ENCODE peak calls at places on chromosomes 13 and 19, in nine cellular contexts. A is WTC11, H is NB4, O is HepG2, E is endothelial cell of umbilical vein, Y is A549, Z is K562, M is GM12878, S is HCT116. G is an unnamed sample.

GRCh38 chr13:25761041-25761440 is 290.8 kb downstream of the SHISA2 start:
- DNase-seq in A (no peak), H (no peak), O (no peak), E (no peak), Y (no peak), Z (no peak), M (no peak), S (no peak), G (no peak)

GRCh38 chr13:113460599-113460998 is 7.3 kb upstream of the ADPRHL1 start:
- DNase-seq in A (no peak), H (no peak), O (no peak), E (no peak), Y (no peak), Z (no peak), M (no peak), S (no peak), G (no peak)

GRCh38 chr13:114119196-114119595 is 13.2 kb downstream of the RASA3 start:
- DNase-seq in A (peak; percentile 79), H (no peak), O (peak; percentile 30), E (peak; percentile 97), Y (peak; percentile 37), Z (no peak), M (no peak), S (no peak), G (no peak)

GRCh38 chr19:44061038-44061437 is 9.2 kb downstream of the ZNF223 start:
- DNase-seq in A (no peak), H (no peak), O (no peak), E (no peak), Y (no peak), Z (no peak), M (no peak), S (no peak), G (no peak)

GRCh38 chr13:106033634-106034033 is 501.8 kb downstream of the EFNB2 start:
- DNase-seq in A (no peak), H (peak; percentile 27), O (peak; percentile 4), E (peak; percentile 4), Y (peak; percentile 3), Z (no peak), M (no peak), S (no peak), G (no peak)

GRCh38 chr13:75197803-75198202 is 284.2 kb downstream of the TBC1D4 start:
- DNase-seq in A (no peak), H (no peak), O (no peak), E (no peak), Y (no peak), Z (no peak), M (no peak), S (no peak), G (no peak)

GRCh38 chr19:55158423-55158822 is 891 bp upstream of the TNNI3 start:
- DNase-seq in A (no peak), H (no peak), O (no peak), E (no peak), Y (no peak), Z (peak; percentile 8), M (no peak), S (no peak), G (no peak)

GRCh38 chr13:41568990-41569387 is 111.6 kb downstream of the RGCC start:
- DNase-seq in A (no peak), H (no peak), O (no peak), E (peak; percentile 52), Y (no peak), Z (no peak), M (no peak), S (no peak), G (no peak)

GRCh38 chr13:113758651-113759524 is at the start of gene TMEM255B:
- DNase-seq in A (peak; percentile 86), H (peak; percentile 90), O (no peak), E (peak; percentile 81), Y (peak; percentile 88), Z (peak; percentile 92), M (no peak), S (peak; percentile 10), G (no peak)

GRCh38 chr19:30719189-30719990 is 347.2 kb downstream of the ZNF536 start:
- DNase-seq in A (peak; percentile 48), H (no peak), O (no peak), E (no peak), Y (no peak), Z (no peak), M (no peak), S (no peak), G (peak; percentile 70)

GRCh38 chr19:3366761-3367571 is 583 bp downstream of the NFIC start:
- DNase-seq in A (no peak), H (peak; percentile 85), O (no peak), E (peak; percentile 42), Y (no peak), Z (peak; percentile 76), M (no peak), S (no peak), G (no peak)

GRCh38 chr19:38155453-38155852 is 68.6 kb downstream of the DPF1 start:
- DNase-seq in A (no peak), H (no peak), O (no peak), E (no peak), Y (no peak), Z (peak; percentile 58), M (no peak), S (no peak), G (no peak)

GRCh38 chr19:36009220-36009619 is 607 bp upstream of the SYNE4 start:
- DNase-seq in A (peak; percentile 74), H (peak; percentile 62), O (no peak), E (peak; percentile 64), Y (peak; percentile 84), Z (no peak), M (no peak), S (no peak), G (no peak)

GRCh38 chr19:39052846-39053245 is 20.5 kb upstream of the FBXO27 start:
- DNase-seq in A (no peak), H (no peak), O (no peak), E (no peak), Y (no peak), Z (no peak), M (no peak), S (no peak), G (no peak)

GRCh38 chr13:31138515-31138914 is 23.2 kb downstream of the HSPH1 start:
- DNase-seq in A (no peak), H (no peak), O (no peak), E (no peak), Y (no peak), Z (no peak), M (no peak), S (no peak), G (no peak)

GRCh38 chr19:47848425-47848824 is 10.6 kb upstream of the TPRX2 start:
- DNase-seq in A (no peak), H (no peak), O (no peak), E (no peak), Y (no peak), Z (no peak), M (no peak), S (no peak), G (no peak)

GRCh38 chr19:47839913-47840312 is 18.2 kb downstream of the CRX start:
- DNase-seq in A (peak; percentile 56), H (no peak), O (no peak), E (no peak), Y (no peak), Z (no peak), M (no peak), S (no peak), G (no peak)

GRCh38 chr19:47839411-47839810 is 17.7 kb downstream of the CRX start:
- DNase-seq in A (no peak), H (no peak), O (no peak), E (no peak), Y (no peak), Z (no peak), M (no peak), S (no peak), G (no peak)

GRCh38 chr19:47842941-47843340 is 16.1 kb upstream of the TPRX2 start:
- DNase-seq in A (no peak), H (no peak), O (no peak), E (no peak), Y (no peak), Z (no peak), M (no peak), S (no peak), G (no peak)
- TF ChIP-seq MAX in A (no peak), H (no peak), O (no peak), E (no peak), Y (no peak), Z (no peak), M (no peak), S (no peak), G (no peak)

DNA sequence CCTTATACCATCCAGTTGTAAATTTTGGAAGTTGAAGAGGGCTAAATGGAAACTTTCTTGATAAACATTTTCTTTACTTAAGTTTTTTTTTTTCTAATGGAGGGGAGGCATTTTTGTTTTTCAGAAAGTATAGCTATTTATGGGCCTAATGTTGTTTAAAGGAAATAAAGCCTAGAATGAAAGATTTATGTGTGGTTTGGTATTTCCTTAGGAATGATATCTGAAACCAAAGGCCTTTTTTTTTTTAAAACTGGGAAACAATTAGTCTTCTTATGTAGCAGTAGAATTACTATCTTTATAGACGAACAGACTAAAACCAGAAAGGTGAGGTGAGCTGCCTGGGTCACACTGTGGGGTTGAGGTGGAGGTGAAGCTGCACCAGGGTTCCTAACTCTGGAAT is 80.1 kb downstream of the ESD start:
- DNase-seq in A (no peak), H (no peak), O (no peak), E (peak; percentile 80), Y (no peak), Z (no peak), M (no peak), S (no peak), G (no peak)
- TF ChIP-seq MAX in A (no peak), H (no peak), O (no peak), E (no peak), Y (no peak), Z (no peak), M (no peak), S (no peak), G (no peak)

GRCh38 chr13:53254495-53254894 is 225.9 kb downstream of the OLFM4 start:
- DNase-seq in A (no peak), H (peak; percentile 26), O (no peak), E (no peak), Y (no peak), Z (peak; percentile 9), M (no peak), S (no peak), G (no peak)

GRCh38 chr13:53250977-53251376 is 222.4 kb downstream of the OLFM4 start:
- DNase-seq in A (no peak), H (no peak), O (no peak), E (no peak), Y (no peak), Z (no peak), M (no peak), S (no peak), G (no peak)

GRCh38 chr13:53255795-53256194 is 227.2 kb downstream of the OLFM4 start:
- DNase-seq in A (no peak), H (no peak), O (no peak), E (no peak), Y (no peak), Z (no peak), M (no peak), S (no peak), G (no peak)

GRCh38 chr13:53249236-53249635 is 220.6 kb downstream of the OLFM4 start:
- DNase-seq in A (no peak), H (no peak), O (no peak), E (no peak), Y (no peak), Z (no peak), M (no peak), S (no peak), G (no peak)

GRCh38 chr13:53250272-53250875 is 221.8 kb downstream of the OLFM4 start:
- DNase-seq in A (no peak), H (peak; percentile 83), O (peak; percentile 74), E (peak; percentile 63), Y (peak; percentile 3), Z (peak; percentile 31), M (peak; percentile 15), S (peak; percentile 56), G (no peak)
- TF ChIP-seq MAX in A (no peak), H (no peak), O (no peak), E (no peak), Y (no peak), Z (no peak), M (no peak), S (no peak), G (no peak)

GRCh38 chr13:27960362-27961226 is 8.5 kb downstream of the CDX2 start:
- DNase-seq in A (peak; percentile 89), H (peak; percentile 93), O (peak; percentile 97), E (no peak), Y (peak; percentile 55), Z (peak; percentile 36), M (no peak), S (no peak), G (no peak)
- TF ChIP-seq MAX in A (peak; percentile 31), H (peak; percentile 96), O (peak; percentile 87), E (no peak), Y (peak; percentile 74), Z (no peak), M (no peak), S (no peak), G (peak; percentile 69)

G was measured in H1.